ENCODE peak calls at places on chromosomes 2 and 18, in five cellular contexts. N is RCC 7860, W is HFFc6, P is amygdala, B is amniotic stem cell. X is an unnamed sample.

GRCh38 chr18:44123743-44124142 is 556.9 kb upstream of the SETBP1 start:
- DNase-seq in B (no peak), N (no peak), P (no peak), W (no peak), X (no peak)

GRCh38 chr2:2687745-2688144 is 356.7 kb upstream of the MYT1L start:
- DNase-seq in N (no peak), P (no peak), B (no peak), W (no peak), X (no peak)

GRCh38 chr2:42804891-42805290 is 12.5 kb upstream of the HAAO start:
- DNase-seq in B (no peak), W (no peak), P (peak; percentile 34), N (no peak), X (no peak)

GRCh38 chr2:165015052-165015642 is 59.8 kb upstream of the SLC38A11 start:
- DNase-seq in N (peak; percentile 52), P (peak; percentile 38), B (peak; percentile 73), W (peak; percentile 62), X (peak; percentile 47)

GRCh38 chr2:216855079-216855478 is 4.8 kb downstream of the TNP1 start:
- DNase-seq in W (no peak), B (no peak), N (no peak), P (no peak), X (no peak)

GRCh38 chr18:70709720-70710119 is 420.9 kb downstream of the SOCS6 start:
- DNase-seq in P (no peak), B (no peak), N (no peak), W (no peak), X (no peak)

GRCh38 chr2:239312741-239313246 is 88.0 kb downstream of the HDAC4 start:
- DNase-seq in N (no peak), P (no peak), B (no peak), W (no peak), X (no peak)

GRCh38 chr18:13464432-13465125 is 246.0 kb downstream of the LDLRAD4 start:
- DNase-seq in P (no peak), W (no peak), N (no peak), B (no peak), X (no peak)

GRCh38 chr2:25312958-25313710 is 28.6 kb downstream of the DNMT3A start:
- DNase-seq in N (no peak), B (no peak), W (no peak), P (no peak), X (no peak)

GRCh38 chr2:47904903-47905453 is 1.3 kb downstream of the FBXO11 start:
- DNase-seq in P (peak; percentile 43), B (no peak), W (no peak), N (no peak), X (no peak)

GRCh38 chr18:79904357-79905147 is 46.9 kb downstream of the SLC66A2 start:
- DNase-seq in B (no peak), P (no peak), N (no peak), W (no peak), X (no peak)

GRCh38 chr18:59276047-59276446 is 2.8 kb upstream of the RAX start:
- DNase-seq in B (no peak), N (no peak), W (no peak), P (no peak), X (no peak)

GRCh38 chr2:230777681-230778080 is 65.0 kb downstream of the CAB39 start:
- DNase-seq in P (no peak), N (peak; percentile 52), W (peak; percentile 53), B (no peak), X (peak; percentile 81)

GRCh38 chr18:8299054-8299708 is 310.1 kb upstream of the RAB12 start:
- DNase-seq in B (no peak), W (no peak), N (no peak), P (no peak), X (no peak)

GRCh38 chr2:63792523-63792922 is 49.2 kb upstream of the UGP2 start:
- DNase-seq in B (peak; percentile 59), P (no peak), N (peak; percentile 76), W (peak; percentile 92), X (peak; percentile 89)

GRCh38 chr2:151302879-151303278 is 13.4 kb upstream of the NMI start:
- DNase-seq in N (peak; percentile 76), P (no peak), B (no peak), W (peak; percentile 44), X (peak; percentile 79)

GRCh38 chr2:146523218-146523617 is 1321.6 kb upstream of the ACVR2A start:
- DNase-seq in P (no peak), W (no peak), N (peak; percentile 14), B (no peak), X (no peak)

GRCh38 chr2:48420512-48421197 is 109.3 kb upstream of the STON1 start:
- DNase-seq in P (peak; percentile 85), W (peak; percentile 96), B (peak; percentile 97), N (peak; percentile 79), X (peak; percentile 78)

GRCh38 chr18:79258447-79258846 is 137.3 kb upstream of the NFATC1 start:
- DNase-seq in B (no peak), P (no peak), N (no peak), W (no peak), X (no peak)

GRCh38 chr18:39742015-39742466 is 2176.4 kb upstream of the CELF4 start:
- DNase-seq in W (no peak), N (no peak), P (no peak), B (no peak), X (peak; percentile 56)

GRCh38 chr2:178928077-178928476 is 120.9 kb upstream of the TTN start:
- DNase-seq in B (no peak), N (no peak), P (no peak), W (no peak), X (no peak)

GRCh38 chr2:69957970-69958369 is 3.5 kb downstream of the ASPRV1 start:
- DNase-seq in W (no peak), B (no peak), N (no peak), P (no peak), X (no peak)

GRCh38 chr2:148552675-148553331 is 91.7 kb upstream of the EPC2 start:
- DNase-seq in P (no peak), B (no peak), N (no peak), W (no peak), X (no peak)

GRCh38 chr2:239576784-239577183 is 176.0 kb upstream of the HDAC4 start:
- DNase-seq in B (no peak), P (no peak), W (no peak), N (no peak), X (no peak)

GRCh38 chr18:34528177-34528576 is 181.9 kb upstream of the DTNA start:
- DNase-seq in P (no peak), W (no peak), N (no peak), B (no peak), X (no peak)

X was measured in NCI-H226.